ENCODE peak calls at places on chromosomes 13 and 19, in five cellular contexts. W, U, F, A and B are unnamed samples.

GRCh38 chr13:98879965-98880364 is 97.9 kb downstream of the DOCK9 start:
- DNase-seq in A (no peak), W (no peak), U (no peak), F (no peak), B (no peak)

GRCh38 chr19:40413291-40413994 is at the start of gene PRX:
- DNase-seq in W (peak; percentile 90), U (no peak), A (no peak), F (no peak), B (no peak)

GRCh38 chr19:10227215-10227971 is 3.7 kb downstream of the S1PR2 start:
- DNase-seq in W (peak; percentile 55), U (no peak), F (no peak), A (no peak), B (no peak)

GRCh38 chr13:70391678-70392077 is 283.4 kb upstream of the KLHL1 start:
- DNase-seq in U (no peak), W (no peak), A (peak; percentile 27), F (no peak), B (no peak)

GRCh38 chr19:50843205-50843604 is 9.8 kb upstream of the KLK15 start:
- DNase-seq in W (no peak), A (no peak), F (no peak), U (no peak), B (no peak)

GRCh38 chr13:111046590-111047141 is 68.4 kb upstream of the ARHGEF7 start:
- DNase-seq in F (peak; percentile 16), A (no peak), W (no peak), U (no peak), B (peak; percentile 46)

GRCh38 chr13:47679391-47679790 is 321.7 kb downstream of the SUCLA2 start:
- DNase-seq in W (no peak), A (no peak), F (peak; percentile 9), U (no peak), B (peak; percentile 79)

GRCh38 chr19:15195381-15195964 is 5.3 kb downstream of the NOTCH3 start:
- DNase-seq in U (peak; percentile 78), W (peak; percentile 85), F (peak; percentile 69), A (no peak), B (peak; percentile 76)

GRCh38 chr13:112616586-112617381 is 28.8 kb upstream of the TUBGCP3 start:
- DNase-seq in W (peak; percentile 69), A (no peak), F (peak; percentile 41), U (no peak), B (peak; percentile 60)

GRCh38 chr19:16888629-16889371 is at the start of gene F2RL3:
- DNase-seq in F (no peak), U (no peak), A (no peak), W (no peak), B (peak; percentile 99)

GRCh38 chr13:94921181-94921580 is 208.8 kb upstream of the SOX21 start:
- DNase-seq in W (no peak), F (no peak), U (no peak), A (no peak), B (no peak)

GRCh38 chr13:50580684-50581305 is 262.7 kb downstream of the DLEU7 start:
- DNase-seq in A (no peak), U (no peak), F (no peak), W (no peak), B (peak; percentile 67)

GRCh38 chr13:112968380-112968909 is 569 bp upstream of the MCF2L start:
- DNase-seq in A (no peak), F (no peak), W (no peak), U (no peak), B (no peak)

GRCh38 chr13:38914070-38914469 is 76.6 kb downstream of the STOML3 start:
- DNase-seq in U (no peak), A (no peak), F (no peak), W (no peak), B (no peak)

GRCh38 chr13:29556742-29557141 is 38.7 kb downstream of the SLC7A1 start:
- DNase-seq in A (no peak), W (no peak), F (no peak), U (no peak), B (no peak)

GRCh38 chr13:43285891-43286602 is 262.7 kb downstream of the DNAJC15 start:
- DNase-seq in W (no peak), U (no peak), A (no peak), F (no peak), B (no peak)

GRCh38 chr13:39935155-39935554 is 279.7 kb downstream of the COG6 start:
- DNase-seq in A (no peak), W (no peak), U (no peak), F (no peak), B (no peak)

GRCh38 chr13:28655566-28655965 is 3.4 kb upstream of the POMP start:
- DNase-seq in U (no peak), W (no peak), F (peak; percentile 32), A (no peak), B (peak; percentile 63)

GRCh38 chr13:70098669-70099068 is 9.0 kb upstream of the ATXN8OS start:
- DNase-seq in A (no peak), U (no peak), W (no peak), F (no peak), B (peak; percentile 25)

GRCh38 chr13:112812306-112813034 is 122.6 kb downstream of the ATP11A start:
- DNase-seq in A (no peak), U (no peak), F (no peak), W (no peak), B (no peak)

GRCh38 chr13:85377783-85378182 is 421.4 kb downstream of the SLITRK6 start:
- DNase-seq in F (no peak), W (no peak), A (no peak), U (no peak), B (no peak)
- H3K4me2 ChIP-seq in F (no peak overlapping the region), W (no peak overlapping the region), A (no peak overlapping the region), U (no peak overlapping the region), B (no peak overlapping the region)

GRCh38 chr13:35690546-35690945 is 214.1 kb upstream of the MAB21L1 start:
- DNase-seq in W (no peak), A (no peak), U (no peak), F (no peak), B (no peak)
- H2BK120ac ChIP-seq in W (no peak overlapping the region), A (no peak overlapping the region), U (no peak overlapping the region), F (no peak overlapping the region), B (no peak overlapping the region)

GRCh38 chr13:78131811-78132210 is 213.2 kb upstream of the EDNRB start:
- DNase-seq in U (no peak), W (no peak), A (no peak), F (no peak), B (peak; percentile 3)
- H2BK12ac ChIP-seq in U (no peak overlapping the region), W (no peak overlapping the region), A (no peak overlapping the region), F (no peak overlapping the region), B (no peak overlapping the region)

DNA sequence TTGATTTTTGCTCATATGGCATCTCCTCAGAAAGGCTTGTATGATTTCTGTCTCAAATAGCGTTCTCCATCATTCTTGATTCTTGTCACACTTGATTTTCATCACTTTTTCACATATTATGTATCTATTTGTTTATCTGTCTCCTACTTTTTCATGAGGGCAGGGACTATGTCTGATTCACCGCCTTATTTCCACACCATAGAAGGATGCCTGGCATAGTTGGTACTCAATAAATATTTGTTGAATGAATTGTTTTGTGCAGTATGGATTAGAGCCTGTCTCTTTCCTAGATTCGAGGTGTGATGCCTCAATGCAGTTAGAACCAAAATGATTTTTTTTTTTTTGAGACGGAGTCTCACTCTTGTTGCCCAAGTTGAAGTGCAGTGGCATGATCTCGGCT is 12.1 kb downstream of the SAE1 start:
- DNase-seq in A (no peak), F (peak; percentile 29), U (no peak), W (no peak), B (no peak)
- H3K4me2 ChIP-seq in A (no peak overlapping the region), F (no peak overlapping the region), U (no peak overlapping the region), W (no peak overlapping the region), B (no peak overlapping the region)

DNA sequence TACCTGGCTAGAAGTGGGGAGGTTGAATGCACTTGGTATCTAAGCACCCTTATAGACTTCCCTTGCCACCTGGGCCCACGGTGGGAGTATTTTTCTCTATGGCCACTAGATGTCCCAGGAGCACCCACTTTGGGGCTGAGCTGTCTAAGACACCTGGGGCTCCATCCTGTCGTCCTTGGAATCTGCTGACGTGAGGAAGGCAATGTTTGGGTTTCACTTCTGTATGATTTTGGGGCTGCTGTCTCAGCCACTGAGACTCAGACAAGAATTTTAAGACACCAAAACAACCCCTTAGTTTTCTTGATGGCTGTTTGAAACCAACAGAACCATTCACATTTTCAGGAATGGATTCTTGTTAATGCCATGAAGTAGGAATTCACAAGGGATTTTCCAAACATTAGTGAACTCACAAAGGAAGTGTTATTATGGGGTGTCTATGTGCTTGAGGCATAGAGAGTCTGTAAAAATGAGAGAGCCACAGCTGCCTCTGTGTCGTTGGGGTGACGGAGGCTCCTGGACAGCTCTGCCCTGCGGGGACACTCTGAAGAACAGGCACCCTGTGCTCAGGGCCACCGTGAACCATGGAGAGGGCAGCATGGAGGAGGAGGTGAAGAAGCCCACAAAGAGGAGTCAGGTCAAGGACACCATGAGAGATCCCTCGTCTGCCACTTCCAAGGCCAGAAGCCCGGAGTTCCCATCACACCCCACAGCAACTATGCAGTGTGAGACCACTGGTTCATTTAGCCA is 106.8 kb upstream of the SPATA13 start:
- DNase-seq in W (peak; percentile 87), F (peak; percentile 57), U (peak; percentile 43), A (peak; percentile 49), B (peak; percentile 68)
- H2BK120ac ChIP-seq in W (no peak overlapping the region), F (no peak overlapping the region), U (no peak overlapping the region), A (no peak overlapping the region), B (no peak overlapping the region)

DNA sequence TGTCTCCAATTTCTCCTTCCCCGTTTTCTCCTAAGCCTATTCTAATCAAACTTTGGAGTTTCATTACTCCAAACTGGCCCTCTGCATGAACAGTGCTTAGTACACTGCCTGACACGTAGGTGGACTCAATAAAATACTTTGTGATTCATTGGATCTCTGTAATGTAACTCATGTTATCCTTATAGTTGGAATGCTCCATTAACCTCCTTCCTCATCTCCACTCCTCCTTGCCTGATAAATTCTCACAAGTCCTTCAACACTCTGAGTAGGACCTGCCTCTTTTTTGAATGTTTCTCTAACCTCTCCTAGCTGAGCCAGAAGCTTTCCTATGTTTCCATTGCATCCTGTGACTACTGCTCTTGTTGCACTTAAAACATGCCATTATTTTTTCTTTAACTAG is 86.0 kb upstream of the FBXL3 start:
- DNase-seq in F (no peak), A (no peak), U (no peak), W (no peak), B (no peak)
- H2BK12ac ChIP-seq in F (no peak overlapping the region), A (no peak overlapping the region), U (no peak overlapping the region), W (no peak overlapping the region), B (no peak overlapping the region)

DNA sequence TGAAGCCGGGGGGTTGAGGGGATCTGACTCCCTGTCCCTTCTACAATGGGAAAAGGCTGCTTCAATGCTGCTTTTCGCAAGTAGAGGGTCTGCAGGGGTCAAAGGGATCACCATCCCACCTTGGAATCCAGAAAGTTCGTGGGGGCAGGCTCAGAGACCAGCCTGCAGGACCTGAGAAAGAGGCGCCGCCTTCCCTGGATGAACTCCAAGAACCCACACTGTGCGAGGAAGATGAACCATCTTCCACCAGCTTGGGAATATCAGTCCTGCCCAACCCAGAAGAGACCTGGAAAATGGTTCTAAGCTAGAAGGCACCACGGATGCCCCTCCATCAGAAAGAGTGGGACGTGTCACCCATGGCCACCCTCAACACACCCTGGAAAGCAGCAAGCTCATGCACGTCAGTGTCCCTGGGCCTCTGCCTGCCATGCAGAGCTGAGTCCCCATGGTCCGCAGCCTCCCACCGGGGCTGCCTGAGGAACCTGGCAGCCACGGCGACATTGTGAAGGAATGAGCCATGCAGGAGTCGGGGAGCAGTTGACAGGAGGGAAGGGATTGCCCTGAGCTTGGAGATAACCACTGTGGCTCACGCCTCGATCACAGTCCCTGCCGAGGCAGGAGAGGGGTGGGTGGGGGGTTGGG is 14.6 kb downstream of the RAB3D start:
- DNase-seq in A (no peak), U (no peak), W (no peak), F (no peak), B (no peak)
- H3K4me2 ChIP-seq in A (no peak overlapping the region), U (no peak overlapping the region), W (no peak overlapping the region), F (no peak overlapping the region), B (no peak overlapping the region)

GRCh38 chr13:41652735-41653361 is 195.5 kb downstream of the RGCC start:
- DNase-seq in A (no peak), F (peak; percentile 26), W (no peak), U (peak; percentile 12), B (peak; percentile 64)
- H2BK120ac ChIP-seq in A (no peak overlapping the region), F (no peak overlapping the region), W (no peak overlapping the region), U (no peak overlapping the region), B (no peak overlapping the region)